ENCODE peak calls at places on chromosome X, in eight cellular contexts. One of them, this sample, is unnamed.

GRCh38 chrX:120672389-120672788 is 42.5 kb upstream of the C1GALT1C1 start:
- DNase-seq in Ammon's horn: no peak
- DNase-seq in activated CD4-positive, alpha-beta T cell treated with anti-CD3 and anti-CD28 coated beads, Interleukin-2, amount 50 U/mL, for 24 hours: no peak
- DNase-seq in HCEC 1CT: peak
- DNase-seq in neural crest cell: no peak
- DNase-seq in HEK293T: no peak
- DNase-seq in T-helper 17 cell: no peak
- DNase-seq in stimulated activated CD4-positive, alpha-beta T cell treated with anti-CD3 and anti-CD28 coated beads, Interleukin-15, amount 100 ng/mL, for 1 hour: no peak
- DNase-seq in this sample: no peak

GRCh38 chrX:41335590-41336331 is 1.8 kb downstream of the DDX3X start:
- DNase-seq in Ammon's horn: no peak
- DNase-seq in activated CD4-positive, alpha-beta T cell treated with anti-CD3 and anti-CD28 coated beads, Interleukin-2, amount 50 U/mL, for 24 hours: no peak
- DNase-seq in HCEC 1CT: peak
- DNase-seq in neural crest cell: no peak
- DNase-seq in HEK293T: no peak
- DNase-seq in T-helper 17 cell: no peak
- DNase-seq in stimulated activated CD4-positive, alpha-beta T cell treated with anti-CD3 and anti-CD28 coated beads, Interleukin-15, amount 100 ng/mL, for 1 hour: no peak
- DNase-seq in this sample: no peak

GRCh38 chrX:39642071-39642470 is 455.7 kb downstream of the BCOR start:
- DNase-seq in Ammon's horn: no peak
- DNase-seq in activated CD4-positive, alpha-beta T cell treated with anti-CD3 and anti-CD28 coated beads, Interleukin-2, amount 50 U/mL, for 24 hours: no peak
- DNase-seq in HCEC 1CT: no peak
- DNase-seq in neural crest cell: no peak
- DNase-seq in HEK293T: no peak
- DNase-seq in T-helper 17 cell: no peak
- DNase-seq in stimulated activated CD4-positive, alpha-beta T cell treated with anti-CD3 and anti-CD28 coated beads, Interleukin-15, amount 100 ng/mL, for 1 hour: no peak
- DNase-seq in this sample: no peak

GRCh38 chrX:40268126-40268525 is 170.4 kb upstream of the BCOR start:
- DNase-seq in Ammon's horn: no peak
- DNase-seq in activated CD4-positive, alpha-beta T cell treated with anti-CD3 and anti-CD28 coated beads, Interleukin-2, amount 50 U/mL, for 24 hours: no peak
- DNase-seq in HCEC 1CT: no peak
- DNase-seq in neural crest cell: no peak
- DNase-seq in HEK293T: no peak
- DNase-seq in T-helper 17 cell: no peak
- DNase-seq in stimulated activated CD4-positive, alpha-beta T cell treated with anti-CD3 and anti-CD28 coated beads, Interleukin-15, amount 100 ng/mL, for 1 hour: no peak
- DNase-seq in this sample: no peak

GRCh38 chrX:67674741-67675140 is 130.9 kb downstream of the AR start:
- DNase-seq in Ammon's horn: no peak
- DNase-seq in activated CD4-positive, alpha-beta T cell treated with anti-CD3 and anti-CD28 coated beads, Interleukin-2, amount 50 U/mL, for 24 hours: no peak
- DNase-seq in HCEC 1CT: no peak
- DNase-seq in neural crest cell: no peak
- DNase-seq in HEK293T: no peak
- DNase-seq in T-helper 17 cell: no peak
- DNase-seq in stimulated activated CD4-positive, alpha-beta T cell treated with anti-CD3 and anti-CD28 coated beads, Interleukin-15, amount 100 ng/mL, for 1 hour: no peak
- DNase-seq in this sample: no peak

GRCh38 chrX:130719399-130719798 is 183.6 kb downstream of the ENOX2 start:
- DNase-seq in Ammon's horn: no peak
- DNase-seq in activated CD4-positive, alpha-beta T cell treated with anti-CD3 and anti-CD28 coated beads, Interleukin-2, amount 50 U/mL, for 24 hours: no peak
- DNase-seq in HCEC 1CT: no peak
- DNase-seq in neural crest cell: peak
- DNase-seq in HEK293T: no peak
- DNase-seq in T-helper 17 cell: no peak
- DNase-seq in stimulated activated CD4-positive, alpha-beta T cell treated with anti-CD3 and anti-CD28 coated beads, Interleukin-15, amount 100 ng/mL, for 1 hour: no peak
- DNase-seq in this sample: no peak

GRCh38 chrX:24760601-24761000 is 66.9 kb downstream of the POLA1 start:
- DNase-seq in Ammon's horn: no peak
- DNase-seq in activated CD4-positive, alpha-beta T cell treated with anti-CD3 and anti-CD28 coated beads, Interleukin-2, amount 50 U/mL, for 24 hours: no peak
- DNase-seq in HCEC 1CT: no peak
- DNase-seq in neural crest cell: no peak
- DNase-seq in HEK293T: no peak
- DNase-seq in T-helper 17 cell: no peak
- DNase-seq in stimulated activated CD4-positive, alpha-beta T cell treated with anti-CD3 and anti-CD28 coated beads, Interleukin-15, amount 100 ng/mL, for 1 hour: no peak
- DNase-seq in this sample: no peak

GRCh38 chrX:29477878-29478277 is 737.5 kb upstream of the MAGEB2 start:
- DNase-seq in Ammon's horn: no peak
- DNase-seq in activated CD4-positive, alpha-beta T cell treated with anti-CD3 and anti-CD28 coated beads, Interleukin-2, amount 50 U/mL, for 24 hours: no peak
- DNase-seq in HCEC 1CT: no peak
- DNase-seq in neural crest cell: no peak
- DNase-seq in HEK293T: no peak
- DNase-seq in T-helper 17 cell: no peak
- DNase-seq in stimulated activated CD4-positive, alpha-beta T cell treated with anti-CD3 and anti-CD28 coated beads, Interleukin-15, amount 100 ng/mL, for 1 hour: no peak
- DNase-seq in this sample: no peak

GRCh38 chrX:133897593-133898163 is 87.7 kb downstream of the GPC3 start:
- DNase-seq in Ammon's horn: no peak
- DNase-seq in activated CD4-positive, alpha-beta T cell treated with anti-CD3 and anti-CD28 coated beads, Interleukin-2, amount 50 U/mL, for 24 hours: no peak
- DNase-seq in HCEC 1CT: no peak
- DNase-seq in neural crest cell: no peak
- DNase-seq in HEK293T: no peak
- DNase-seq in T-helper 17 cell: no peak
- DNase-seq in stimulated activated CD4-positive, alpha-beta T cell treated with anti-CD3 and anti-CD28 coated beads, Interleukin-15, amount 100 ng/mL, for 1 hour: no peak
- DNase-seq in this sample: no peak

GRCh38 chrX:80432863-80433262 is 12.6 kb downstream of the TENT5D start:
- DNase-seq in Ammon's horn: no peak
- DNase-seq in activated CD4-positive, alpha-beta T cell treated with anti-CD3 and anti-CD28 coated beads, Interleukin-2, amount 50 U/mL, for 24 hours: no peak
- DNase-seq in HCEC 1CT: no peak
- DNase-seq in neural crest cell: no peak
- DNase-seq in HEK293T: no peak
- DNase-seq in T-helper 17 cell: no peak
- DNase-seq in stimulated activated CD4-positive, alpha-beta T cell treated with anti-CD3 and anti-CD28 coated beads, Interleukin-15, amount 100 ng/mL, for 1 hour: no peak
- DNase-seq in this sample: no peak

GRCh38 chrX:47584714-47585113 is 2.5 kb downstream of the TIMP1 start:
- DNase-seq in Ammon's horn: no peak
- DNase-seq in activated CD4-positive, alpha-beta T cell treated with anti-CD3 and anti-CD28 coated beads, Interleukin-2, amount 50 U/mL, for 24 hours: no peak
- DNase-seq in HCEC 1CT: no peak
- DNase-seq in neural crest cell: no peak
- DNase-seq in HEK293T: no peak
- DNase-seq in T-helper 17 cell: no peak
- DNase-seq in stimulated activated CD4-positive, alpha-beta T cell treated with anti-CD3 and anti-CD28 coated beads, Interleukin-15, amount 100 ng/mL, for 1 hour: no peak
- DNase-seq in this sample: no peak

GRCh38 chrX:18995216-18995615 is 11.3 kb upstream of the PHKA2 start:
- DNase-seq in Ammon's horn: no peak
- DNase-seq in activated CD4-positive, alpha-beta T cell treated with anti-CD3 and anti-CD28 coated beads, Interleukin-2, amount 50 U/mL, for 24 hours: no peak
- DNase-seq in HCEC 1CT: peak
- DNase-seq in neural crest cell: no peak
- DNase-seq in HEK293T: no peak
- DNase-seq in T-helper 17 cell: no peak
- DNase-seq in stimulated activated CD4-positive, alpha-beta T cell treated with anti-CD3 and anti-CD28 coated beads, Interleukin-15, amount 100 ng/mL, for 1 hour: no peak
- DNase-seq in this sample: no peak

GRCh38 chrX:134551365-134552095 is 91.6 kb downstream of the HPRT1 start:
- DNase-seq in Ammon's horn: no peak
- DNase-seq in activated CD4-positive, alpha-beta T cell treated with anti-CD3 and anti-CD28 coated beads, Interleukin-2, amount 50 U/mL, for 24 hours: no peak
- DNase-seq in HCEC 1CT: peak
- DNase-seq in neural crest cell: no peak
- DNase-seq in HEK293T: no peak
- DNase-seq in T-helper 17 cell: no peak
- DNase-seq in stimulated activated CD4-positive, alpha-beta T cell treated with anti-CD3 and anti-CD28 coated beads, Interleukin-15, amount 100 ng/mL, for 1 hour: no peak
- DNase-seq in this sample: no peak

GRCh38 chrX:18896680-18897544 is 87.0 kb downstream of the PHKA2 start:
- DNase-seq in Ammon's horn: no peak
- DNase-seq in activated CD4-positive, alpha-beta T cell treated with anti-CD3 and anti-CD28 coated beads, Interleukin-2, amount 50 U/mL, for 24 hours: no peak
- DNase-seq in HCEC 1CT: no peak
- DNase-seq in neural crest cell: no peak
- DNase-seq in HEK293T: no peak
- DNase-seq in T-helper 17 cell: no peak
- DNase-seq in stimulated activated CD4-positive, alpha-beta T cell treated with anti-CD3 and anti-CD28 coated beads, Interleukin-15, amount 100 ng/mL, for 1 hour: no peak
- DNase-seq in this sample: no peak

GRCh38 chrX:69362889-69363288 is 141.2 kb upstream of the NALF2 start:
- DNase-seq in Ammon's horn: no peak
- DNase-seq in activated CD4-positive, alpha-beta T cell treated with anti-CD3 and anti-CD28 coated beads, Interleukin-2, amount 50 U/mL, for 24 hours: no peak
- DNase-seq in HCEC 1CT: peak
- DNase-seq in neural crest cell: no peak
- DNase-seq in HEK293T: no peak
- DNase-seq in T-helper 17 cell: no peak
- DNase-seq in stimulated activated CD4-positive, alpha-beta T cell treated with anti-CD3 and anti-CD28 coated beads, Interleukin-15, amount 100 ng/mL, for 1 hour: no peak
- DNase-seq in this sample: no peak

GRCh38 chrX:11759461-11760311 is 1.6 kb downstream of the MSL3 start:
- DNase-seq in Ammon's horn: peak
- DNase-seq in activated CD4-positive, alpha-beta T cell treated with anti-CD3 and anti-CD28 coated beads, Interleukin-2, amount 50 U/mL, for 24 hours: no peak
- DNase-seq in HCEC 1CT: peak
- DNase-seq in neural crest cell: peak
- DNase-seq in HEK293T: peak
- DNase-seq in T-helper 17 cell: peak
- DNase-seq in stimulated activated CD4-positive, alpha-beta T cell treated with anti-CD3 and anti-CD28 coated beads, Interleukin-15, amount 100 ng/mL, for 1 hour: peak
- DNase-seq in this sample: peak

GRCh38 chrX:46791927-46792825 is 33.3 kb upstream of the SLC9A7 start:
- DNase-seq in Ammon's horn: no peak
- DNase-seq in activated CD4-positive, alpha-beta T cell treated with anti-CD3 and anti-CD28 coated beads, Interleukin-2, amount 50 U/mL, for 24 hours: no peak
- DNase-seq in HCEC 1CT: peak
- DNase-seq in neural crest cell: no peak
- DNase-seq in HEK293T: no peak
- DNase-seq in T-helper 17 cell: no peak
- DNase-seq in stimulated activated CD4-positive, alpha-beta T cell treated with anti-CD3 and anti-CD28 coated beads, Interleukin-15, amount 100 ng/mL, for 1 hour: no peak
- DNase-seq in this sample: no peak

GRCh38 chrX:146481735-146482134 is 327.8 kb upstream of the CXorf51B start:
- DNase-seq in Ammon's horn: no peak
- DNase-seq in activated CD4-positive, alpha-beta T cell treated with anti-CD3 and anti-CD28 coated beads, Interleukin-2, amount 50 U/mL, for 24 hours: no peak
- DNase-seq in HCEC 1CT: no peak
- DNase-seq in neural crest cell: no peak
- DNase-seq in HEK293T: no peak
- DNase-seq in T-helper 17 cell: no peak
- DNase-seq in stimulated activated CD4-positive, alpha-beta T cell treated with anti-CD3 and anti-CD28 coated beads, Interleukin-15, amount 100 ng/mL, for 1 hour: no peak
- DNase-seq in this sample: no peak

GRCh38 chrX:85963736-85964135 is 83.6 kb downstream of the CHM start:
- DNase-seq in Ammon's horn: peak
- DNase-seq in activated CD4-positive, alpha-beta T cell treated with anti-CD3 and anti-CD28 coated beads, Interleukin-2, amount 50 U/mL, for 24 hours: no peak
- DNase-seq in HCEC 1CT: peak
- DNase-seq in neural crest cell: no peak
- DNase-seq in HEK293T: no peak
- DNase-seq in T-helper 17 cell: no peak
- DNase-seq in stimulated activated CD4-positive, alpha-beta T cell treated with anti-CD3 and anti-CD28 coated beads, Interleukin-15, amount 100 ng/mL, for 1 hour: no peak
- DNase-seq in this sample: no peak

GRCh38 chrX:55326985-55327384 is 62.3 kb upstream of the PAGE3 start:
- DNase-seq in Ammon's horn: no peak
- DNase-seq in activated CD4-positive, alpha-beta T cell treated with anti-CD3 and anti-CD28 coated beads, Interleukin-2, amount 50 U/mL, for 24 hours: no peak
- DNase-seq in HCEC 1CT: no peak
- DNase-seq in neural crest cell: no peak
- DNase-seq in HEK293T: no peak
- DNase-seq in T-helper 17 cell: no peak
- DNase-seq in stimulated activated CD4-positive, alpha-beta T cell treated with anti-CD3 and anti-CD28 coated beads, Interleukin-15, amount 100 ng/mL, for 1 hour: no peak
- DNase-seq in this sample: peak

GRCh38 chrX:152072236-152072635 is 66.1 kb downstream of the MAGEA10 start:
- DNase-seq in Ammon's horn: no peak
- DNase-seq in activated CD4-positive, alpha-beta T cell treated with anti-CD3 and anti-CD28 coated beads, Interleukin-2, amount 50 U/mL, for 24 hours: no peak
- DNase-seq in HCEC 1CT: peak
- DNase-seq in neural crest cell: no peak
- DNase-seq in HEK293T: no peak
- DNase-seq in T-helper 17 cell: no peak
- DNase-seq in stimulated activated CD4-positive, alpha-beta T cell treated with anti-CD3 and anti-CD28 coated beads, Interleukin-15, amount 100 ng/mL, for 1 hour: no peak
- DNase-seq in this sample: no peak

GRCh38 chrX:105894721-105895120 is 72.4 kb downstream of the NRK start:
- DNase-seq in Ammon's horn: no peak
- DNase-seq in activated CD4-positive, alpha-beta T cell treated with anti-CD3 and anti-CD28 coated beads, Interleukin-2, amount 50 U/mL, for 24 hours: no peak
- DNase-seq in HCEC 1CT: no peak
- DNase-seq in neural crest cell: no peak
- DNase-seq in HEK293T: no peak
- DNase-seq in T-helper 17 cell: no peak
- DNase-seq in stimulated activated CD4-positive, alpha-beta T cell treated with anti-CD3 and anti-CD28 coated beads, Interleukin-15, amount 100 ng/mL, for 1 hour: no peak
- DNase-seq in this sample: no peak

GRCh38 chrX:130669233-130669632 is 233.8 kb downstream of the ENOX2 start:
- DNase-seq in Ammon's horn: no peak
- DNase-seq in activated CD4-positive, alpha-beta T cell treated with anti-CD3 and anti-CD28 coated beads, Interleukin-2, amount 50 U/mL, for 24 hours: no peak
- DNase-seq in HCEC 1CT: peak
- DNase-seq in neural crest cell: no peak
- DNase-seq in HEK293T: no peak
- DNase-seq in T-helper 17 cell: no peak
- DNase-seq in stimulated activated CD4-positive, alpha-beta T cell treated with anti-CD3 and anti-CD28 coated beads, Interleukin-15, amount 100 ng/mL, for 1 hour: no peak
- DNase-seq in this sample: no peak

This sample was measured in endothelial cell.